ENCODE peak calls at places on chromosomes 11 and 22, in seven cellular contexts. A, R, W, H, G, M and C are unnamed samples.

GRCh38 chr11:114180301-114181055 is 115.7 kb upstream of the NNMT start:
- DNase-seq in A (no peak), R (no peak), W (no peak), H (peak), G (no peak), M (no peak), C (no peak)

GRCh38 chr11:117868815-117869642 is 7.4 kb downstream of the FXYD6 start:
- DNase-seq in A (no peak), R (no peak), W (no peak), H (peak), G (no peak), M (no peak), C (no peak)

GRCh38 chr22:49934891-49935557 is 16.6 kb downstream of the CRELD2 start:
- DNase-seq in A (peak), R (peak), W (peak), H (no peak), G (peak), M (peak), C (peak)

GRCh38 chr22:25419247-25420113 is 145.0 kb upstream of the GRK3 start:
- DNase-seq in A (no peak), R (no peak), W (no peak), H (no peak), G (peak), M (peak), C (no peak)

GRCh38 chr11:13094930-13095687 is 86.0 kb downstream of the RASSF10 start:
- DNase-seq in A (no peak), R (no peak), W (no peak), H (no peak), G (no peak), M (no peak), C (no peak)

GRCh38 chr11:96257972-96258951 is 84.7 kb downstream of the MAML2 start:
- DNase-seq in A (no peak), R (peak), W (peak), H (no peak), G (peak), M (peak), C (peak)

GRCh38 chr22:37138879-37139561 is 10.7 kb downstream of the IL2RB start:
- DNase-seq in A (no peak), R (no peak), W (no peak), H (no peak), G (no peak), M (no peak), C (no peak)

GRCh38 chr11:15072551-15073143 is 746 bp upstream of the CALCB start:
- DNase-seq in A (no peak), R (peak), W (no peak), H (no peak), G (no peak), M (no peak), C (no peak)

GRCh38 chr11:126630488-126630887 is 275.0 kb downstream of the ST3GAL4 start:
- DNase-seq in A (no peak), R (no peak), W (no peak), H (no peak), G (no peak), M (no peak), C (no peak)

GRCh38 chr11:111189466-111189865 is 56.1 kb upstream of the POU2AF2 start:
- DNase-seq in A (no peak), R (no peak), W (no peak), H (no peak), G (peak), M (peak), C (no peak)

GRCh38 chr11:82176945-82177344 is 556.7 kb downstream of the FAM181B start:
- DNase-seq in A (no peak), R (no peak), W (no peak), H (no peak), G (no peak), M (no peak), C (no peak)

GRCh38 chr22:44685384-44686056 is 16.5 kb upstream of the PRR5 start:
- DNase-seq in A (peak), R (peak), W (peak), H (no peak), G (peak), M (peak), C (peak)

GRCh38 chr22:50218996-50219727 is 18.4 kb downstream of the SELENOO start:
- DNase-seq in A (no peak), R (no peak), W (no peak), H (peak), G (peak), M (peak), C (no peak)

GRCh38 chr11:28447226-28447625 is 339.0 kb downstream of the METTL15 start:
- DNase-seq in A (no peak), R (no peak), W (no peak), H (no peak), G (no peak), M (peak), C (no peak)

GRCh38 chr11:428295-428694 is 13.5 kb upstream of the SIGIRR start:
- DNase-seq in A (no peak), R (no peak), W (no peak), H (no peak), G (no peak), M (no peak), C (no peak)

GRCh38 chr11:1531418-1531817 is 40.7 kb downstream of the DUSP8 start:
- DNase-seq in A (no peak), R (no peak), W (no peak), H (no peak), G (no peak), M (no peak), C (no peak)

GRCh38 chr11:75450826-75451783 is 18.1 kb upstream of the KLHL35 start:
- DNase-seq in A (no peak), R (peak), W (peak), H (no peak), G (peak), M (no peak), C (peak)

GRCh38 chr11:110366234-110366633 is 63.5 kb upstream of the FDX1 start:
- DNase-seq in A (no peak), R (no peak), W (no peak), H (no peak), G (no peak), M (peak), C (no peak)

GRCh38 chr11:68037481-68038225 is 1.2 kb upstream of the TCIRG1 start:
- DNase-seq in A (no peak), R (no peak), W (no peak), H (no peak), G (no peak), M (no peak), C (no peak)

GRCh38 chr22:46758867-46759290 is 3.6 kb upstream of the TBC1D22A start:
- DNase-seq in A (no peak), R (peak), W (peak), H (no peak), G (peak), M (peak), C (no peak)

GRCh38 chr11:45538939-45539338 is 126.5 kb downstream of the CHST1 start:
- DNase-seq in A (no peak), R (no peak), W (no peak), H (no peak), G (no peak), M (no peak), C (no peak)

GRCh38 chr22:31148516-31148915 is 8.2 kb upstream of the PLA2G3 start:
- DNase-seq in A (no peak), R (no peak), W (no peak), H (no peak), G (no peak), M (peak), C (no peak)

GRCh38 chr11:117121176-117121575 is 22.9 kb upstream of the PAFAH1B2 start:
- DNase-seq in A (no peak), R (no peak), W (no peak), H (no peak), G (no peak), M (peak), C (no peak)

GRCh38 chr11:77559686-77560425 is 29.9 kb upstream of the AQP11 start:
- DNase-seq in A (no peak), R (no peak), W (no peak), H (no peak), G (no peak), M (peak), C (no peak)

GRCh38 chr11:120060512-120060911 is 77.4 kb downstream of the TRIM29 start:
- DNase-seq in A (no peak), R (no peak), W (no peak), H (no peak), G (no peak), M (no peak), C (no peak)

GRCh38 chr11:30424851-30425250 is 101.9 kb downstream of the ARL14EP start:
- DNase-seq in A (no peak), R (no peak), W (no peak), H (no peak), G (no peak), M (no peak), C (no peak)

GRCh38 chr11:94400075-94400838 is 962 bp downstream of the GPR83 start:
- DNase-seq in A (no peak), R (no peak), W (no peak), H (no peak), G (no peak), M (no peak), C (no peak)